ENCODE peak calls at places on chromosomes 16 and 17, in eight cellular contexts. O, J, P, C, U, D, F and M are unnamed samples.
A peak's percentile ranks its signal among the peaks of the same experiment; 100 is the strongest.

GRCh38 chr16:89384282-89384681 is 106.1 kb downstream of the ANKRD11 start:
- DNase-seq in C (no peak), U (no peak), J (no peak), F (no peak), P (no peak), O (no peak), D (no peak), M (no peak)

GRCh38 chr17:48554412-48555090 is 9.6 kb upstream of the HOXB2 start:
- DNase-seq in U (no peak), D (no peak), J (no peak), F (no peak), P (no peak), C (no peak), O (no peak), M (no peak)

GRCh38 chr17:50352072-50352692 is 6.3 kb downstream of the XYLT2 start:
- DNase-seq in P (no peak), D (no peak), J (peak; percentile 63), F (no peak), O (no peak), C (no peak), U (no peak), M (no peak)

GRCh38 chr17:67260051-67260987 is 15.3 kb upstream of the HELZ start:
- DNase-seq in U (no peak), P (no peak), F (no peak), D (no peak), O (peak; percentile 56), C (no peak), J (no peak), M (no peak)

GRCh38 chr17:82655038-82655479 is 6.8 kb upstream of the WDR45B start:
- DNase-seq in J (peak; percentile 64), O (no peak), C (no peak), P (no peak), U (no peak), F (no peak), D (no peak), M (no peak)

GRCh38 chr16:89847056-89847929 is 19.0 kb downstream of the SPIRE2 start:
- DNase-seq in C (no peak), J (no peak), D (no peak), U (no peak), F (no peak), P (no peak), O (no peak), M (no peak)

GRCh38 chr17:69445132-69445531 is 30.6 kb downstream of the MAP2K6 start:
- DNase-seq in C (no peak), U (no peak), O (no peak), F (no peak), J (no peak), P (no peak), D (no peak), M (no peak)

GRCh38 chr17:50956750-50957523 is 90.8 kb upstream of the TOB1 start:
- DNase-seq in F (peak; percentile 21), C (no peak), P (peak; percentile 70), O (peak; percentile 74), U (peak; percentile 88), J (peak; percentile 86), D (peak; percentile 44), M (no peak)

GRCh38 chr17:20206068-20206467 is 196.9 kb downstream of the SPECC1 start:
- DNase-seq in U (peak; percentile 6), J (no peak), D (no peak), P (peak; percentile 38), O (no peak), C (no peak), F (no peak), M (no peak)

GRCh38 chr16:85369060-85369459 is 244.1 kb upstream of the GSE1 start:
- DNase-seq in U (no peak), F (no peak), O (no peak), J (no peak), D (no peak), C (no peak), P (no peak), M (no peak)

GRCh38 chr16:4790871-4791270 is 2.7 kb upstream of the SEPTIN12 start:
- DNase-seq in O (no peak), C (no peak), D (no peak), U (no peak), J (no peak), P (no peak), F (no peak), M (no peak)

GRCh38 chr17:10151667-10152496 is 46.5 kb downstream of the GAS7 start:
- DNase-seq in J (peak; percentile 10), F (no peak), D (peak; percentile 20), C (no peak), O (no peak), P (no peak), U (no peak), M (no peak)

GRCh38 chr17:16339959-16340358 is 13.3 kb downstream of the CENPV start:
- DNase-seq in U (no peak), D (no peak), J (no peak), C (no peak), O (no peak), F (no peak), P (no peak), M (no peak)

GRCh38 chr16:66070140-66070887 is 296.2 kb upstream of the CDH5 start:
- DNase-seq in O (peak; percentile 85), J (no peak), F (no peak), U (peak; percentile 25), C (no peak), P (no peak), D (peak; percentile 23), M (no peak)

GRCh38 chr16:49652441-49653175 is 203.3 kb downstream of the ZNF423 start:
- DNase-seq in U (no peak), J (peak; percentile 88), C (no peak), D (no peak), F (no peak), P (no peak), O (no peak), M (no peak)

GRCh38 chr16:81035975-81036750 is 521 bp downstream of the ATMIN start:
- DNase-seq in J (peak; percentile 77), O (no peak), U (no peak), P (peak; percentile 48), D (peak; percentile 33), F (no peak), C (no peak), M (no peak)

GRCh38 chr16:53061701-53062159 is 6.9 kb downstream of the CHD9 start:
- DNase-seq in P (peak; percentile 69), F (no peak), D (peak; percentile 28), O (peak; percentile 54), C (peak; percentile 87), J (no peak), U (no peak), M (no peak)

GRCh38 chr16:1768061-1768766 is 3.1 kb downstream of the NME3 start:
- DNase-seq in O (no peak), C (no peak), J (no peak), U (no peak), D (no peak), P (no peak), F (no peak), M (no peak)

GRCh38 chr17:79360196-79360595 is 250.7 kb downstream of the RBFOX3 start:
- DNase-seq in D (no peak), U (no peak), O (no peak), F (no peak), J (no peak), C (no peak), P (no peak), M (no peak)

GRCh38 chr16:85990861-85991301 is 91.9 kb downstream of the IRF8 start:
- DNase-seq in P (no peak), F (no peak), J (peak; percentile 68), O (no peak), U (no peak), D (no peak), C (no peak), M (no peak)

GRCh38 chr17:75518201-75518600 is 1.9 kb downstream of the TSEN54 start:
- DNase-seq in D (no peak), U (no peak), O (no peak), F (no peak), P (peak; percentile 32), C (peak; percentile 44), J (no peak), M (no peak)

GRCh38 chr16:70448075-70448474 is 6.3 kb upstream of the FCSK start:
- DNase-seq in U (no peak), D (no peak), J (no peak), O (no peak), P (no peak), F (no peak), C (no peak), M (no peak)

GRCh38 chr16:24071990-24072389 is 184.1 kb upstream of the CACNG3 start:
- DNase-seq in C (no peak), P (no peak), U (no peak), J (no peak), D (no peak), F (no peak), O (no peak), M (no peak)

GRCh38 chr17:350706-351435 is 1.7 kb downstream of the RPH3AL start:
- DNase-seq in J (no peak), P (no peak), U (no peak), F (no peak), O (peak; percentile 75), C (no peak), D (peak; percentile 38), M (no peak)

GRCh38 chr17:78808106-78808635 is 26.1 kb upstream of the CYTH1 start:
- DNase-seq in P (no peak), F (no peak), J (no peak), U (no peak), O (no peak), C (no peak), D (no peak), M (no peak)

GRCh38 chr16:86621966-86622365 is 43.6 kb downstream of the FOXL1 start:
- DNase-seq in C (no peak), P (no peak), D (no peak), J (peak; percentile 46), F (no peak), U (no peak), O (no peak), M (no peak)

GRCh38 chr17:49906511-49907136 is 58.8 kb upstream of the TAC4 start:
- DNase-seq in P (no peak), D (no peak), J (no peak), F (no peak), U (no peak), O (no peak), C (no peak), M (no peak)

GRCh38 chr17:61225178-61225577 is 174.5 kb upstream of the TBX2 start:
- DNase-seq in F (no peak), D (no peak), J (no peak), P (no peak), C (no peak), U (no peak), O (no peak), M (no peak)

GRCh38 chr17:44102845-44103622 is 20.4 kb downstream of the HDAC5 start:
- DNase-seq in U (no peak), O (no peak), J (no peak), C (no peak), F (no peak), P (no peak), D (no peak), M (no peak)